ENCODE peak calls at places on chromosomes 13 and 19, in five cellular contexts. F is HCT116, G is H1, P is GM12878, D is HepG2. E is an unnamed sample.

GRCh38 chr13:40974460-40975407 is 44.4 kb downstream of the ELF1 start:
- DNase-seq in F (peak), G (no peak), P (no peak), D (peak), E (no peak)

GRCh38 chr19:39299832-39300231 is 3.6 kb downstream of the IFNL1 start:
- DNase-seq in F (no peak), G (no peak), P (no peak), D (no peak), E (no peak)

GRCh38 chr13:90918551-90918950 is 428.9 kb upstream of the MIR17HG start:
- DNase-seq in F (no peak), G (no peak), P (no peak), D (no peak), E (no peak)

GRCh38 chr13:36298535-36299068 is 988 bp upstream of the CCDC169 start:
- DNase-seq in F (no peak), G (peak), P (no peak), D (no peak), E (no peak)

GRCh38 chr19:14004619-14005380 is 1.3 kb downstream of the RFX1 start:
- DNase-seq in F (no peak), G (no peak), P (peak), D (peak), E (no peak)

GRCh38 chr19:1131718-1132552 is 28.1 kb downstream of the GPX4 start:
- DNase-seq in F (no peak), G (no peak), P (peak), D (no peak), E (no peak)

GRCh38 chr19:51660975-51661600 is 14.5 kb upstream of the SIGLEC14 start:
- DNase-seq in F (peak), G (peak), P (no peak), D (peak), E (peak)

GRCh38 chr19:6023085-6023682 is 45.2 kb upstream of the RANBP3 start:
- DNase-seq in F (no peak), G (no peak), P (no peak), D (no peak), E (no peak)

GRCh38 chr19:39319892-39320168 is 833 bp downstream of the LRFN1 start:
- DNase-seq in F (no peak), G (no peak), P (no peak), D (no peak), E (no peak)

GRCh38 chr13:31767175-31767900 is 28.0 kb downstream of the RXFP2 start:
- DNase-seq in F (no peak), G (no peak), P (no peak), D (no peak), E (no peak)

GRCh38 chr13:76189882-76190519 is 553.9 kb downstream of the LMO7 start:
- DNase-seq in F (no peak), G (no peak), P (no peak), D (no peak), E (no peak)

DNA sequence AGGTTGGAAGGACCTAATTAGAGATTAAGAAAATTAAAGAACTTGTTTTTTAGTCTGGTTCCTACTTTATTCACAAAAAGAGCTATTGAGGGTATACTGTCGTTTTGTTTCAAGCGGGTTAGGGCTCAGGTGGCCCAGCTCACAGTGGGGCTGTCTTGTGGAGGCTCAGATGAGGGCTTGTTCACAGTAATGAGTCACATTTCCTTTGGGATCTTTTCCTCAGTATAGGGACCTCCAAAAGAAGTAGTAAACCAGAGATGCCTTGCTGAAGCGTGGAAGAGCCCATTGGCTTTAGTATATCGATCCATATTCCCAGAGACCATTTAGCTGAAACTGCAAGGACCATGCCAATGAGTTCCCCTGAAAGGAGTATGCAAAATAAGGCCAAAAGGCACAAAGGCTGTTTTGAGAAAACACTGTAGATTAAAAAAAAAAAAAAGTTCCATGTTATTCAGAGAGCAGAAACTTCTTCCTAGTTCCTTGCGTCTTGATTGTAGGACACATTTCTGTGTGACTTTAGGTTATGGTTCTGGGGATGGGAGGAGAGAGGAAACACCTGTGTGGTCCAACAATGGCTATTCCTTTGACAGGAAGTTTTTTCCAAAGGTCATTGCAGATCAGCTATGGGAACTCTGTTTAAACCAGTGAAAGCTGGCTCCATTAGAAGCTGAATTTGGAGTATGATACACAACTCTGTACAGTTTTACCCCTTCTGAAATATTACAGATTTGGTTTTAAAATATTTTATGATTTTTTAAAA is 32.8 kb upstream of the GPI start:
- DNase-seq in F (no peak), G (no peak), P (no peak), D (no peak), E (no peak)
- TF ChIP-seq JUND in F (no peak), G (no peak), P (no peak), D (no peak), E (no peak)

DNA sequence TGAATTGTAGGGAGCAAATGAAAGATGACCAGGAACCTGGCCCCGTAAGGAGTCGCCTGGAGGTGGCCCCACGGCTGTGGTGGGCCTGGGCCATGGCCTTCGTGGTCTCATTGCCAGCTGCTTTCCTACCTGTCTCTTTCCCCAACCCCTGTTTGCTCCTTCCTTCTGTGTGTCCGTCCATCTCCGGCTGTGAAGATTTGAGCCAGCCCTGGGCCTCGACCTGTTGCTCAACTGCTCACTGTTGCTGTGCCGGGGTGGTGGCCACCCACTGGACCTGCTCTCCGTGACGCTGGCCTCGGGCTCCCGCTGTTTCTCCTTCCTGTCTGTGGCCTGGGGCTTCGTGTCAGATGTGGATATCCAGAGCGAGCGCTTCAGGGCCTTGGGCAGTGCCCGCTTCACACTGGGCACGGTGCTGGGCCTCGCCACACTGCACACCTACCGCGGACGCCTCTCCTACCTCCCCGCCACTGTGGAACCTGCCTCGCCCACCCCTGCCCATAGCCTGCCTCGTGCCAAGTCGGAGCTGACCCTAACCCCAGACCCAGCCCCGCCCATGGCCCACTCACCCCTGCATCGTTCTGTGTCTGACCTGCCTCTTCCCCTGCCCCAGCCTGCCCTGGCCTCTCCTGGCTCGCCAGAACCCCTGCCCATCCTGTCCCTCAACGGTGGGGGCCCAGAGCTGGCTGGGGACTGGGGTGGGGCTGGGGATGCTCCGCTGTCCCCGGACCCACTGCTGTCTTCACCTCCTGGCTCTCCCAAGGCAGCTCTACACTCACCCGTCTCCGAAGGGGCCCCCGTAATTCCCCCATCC is 8.5 kb downstream of the DBP start:
- DNase-seq in F (no peak), G (no peak), P (no peak), D (no peak), E (no peak)
- TF ChIP-seq JUND in F (no peak), G (no peak), P (no peak), D (no peak), E (no peak)

GRCh38 chr19:33368074-33368864 is 5.2 kb upstream of the CEBPG start:
- DNase-seq in F (no peak), G (no peak), P (no peak), D (no peak), E (no peak)

GRCh38 chr19:33365676-33366075 is 7.8 kb upstream of the CEBPG start:
- DNase-seq in F (no peak), G (no peak), P (no peak), D (no peak), E (no peak)

GRCh38 chr19:33366127-33366526 is 7.4 kb upstream of the CEBPG start:
- DNase-seq in F (no peak), G (no peak), P (no peak), D (no peak), E (no peak)

GRCh38 chr19:33370783-33371182 is 2.7 kb upstream of the CEBPG start:
- DNase-seq in F (no peak), G (no peak), P (no peak), D (no peak), E (peak)

GRCh38 chr19:33366917-33367316 is 6.6 kb upstream of the CEBPG start:
- DNase-seq in F (no peak), G (no peak), P (no peak), D (no peak), E (no peak)
- TF ChIP-seq JUND in F (no peak), G (no peak), P (no peak), D (no peak), E (no peak)

GRCh38 chr13:43057653-43058317 is 34.4 kb downstream of the DNAJC15 start:
- DNase-seq in F (peak), G (no peak), P (no peak), D (peak), E (no peak)
- TF ChIP-seq JUND in F (peak), G (no peak), P (no peak), D (no peak), E (no peak)

DNA sequence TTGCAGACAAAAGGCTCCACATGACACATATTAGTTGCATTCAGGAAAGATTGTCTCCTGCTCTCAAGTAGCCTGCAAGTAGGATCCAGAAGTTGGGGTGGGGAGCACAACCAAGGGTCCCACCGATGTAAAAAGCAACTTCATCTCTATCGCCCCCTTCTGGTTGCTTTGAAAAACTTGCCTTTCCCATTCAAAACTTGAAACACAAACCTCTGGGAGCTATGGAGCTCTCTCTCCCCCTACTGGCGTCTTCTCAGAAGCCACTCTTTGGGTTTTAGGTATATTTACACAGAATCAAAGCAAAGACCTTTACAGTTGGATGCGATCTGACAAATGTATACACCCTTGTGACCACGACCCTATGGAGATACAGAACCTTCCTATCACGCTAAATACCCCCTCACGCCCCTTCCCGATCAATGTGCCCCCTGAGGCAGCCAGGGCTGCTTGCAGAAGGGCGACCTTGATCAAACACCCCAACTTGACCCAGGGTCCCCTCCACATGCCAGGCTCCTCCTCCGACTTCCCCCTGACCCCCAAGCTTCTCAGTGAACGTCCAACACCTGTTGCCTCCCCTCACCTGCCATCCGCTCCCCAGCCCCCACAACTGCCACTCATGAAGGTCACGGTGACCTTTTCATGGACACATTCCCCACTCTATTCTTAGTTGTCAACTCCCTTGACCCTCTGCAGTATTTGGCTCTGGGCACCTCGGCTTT is 10.1 kb downstream of the NOSIP start:
- DNase-seq in F (peak), G (peak), P (no peak), D (peak), E (peak)
- TF ChIP-seq JUND in F (no peak), G (peak), P (no peak), D (no peak), E (no peak)

GRCh38 chr19:44785993-44786392 is 8.3 kb downstream of the CBLC start:
- DNase-seq in F (no peak), G (no peak), P (no peak), D (no peak), E (no peak)

GRCh38 chr19:44789943-44790467 is 12.3 kb downstream of the CBLC start:
- DNase-seq in F (no peak), G (no peak), P (no peak), D (no peak), E (no peak)

GRCh38 chr19:44792286-44792685 is 14.6 kb downstream of the CBLC start:
- DNase-seq in F (no peak), G (no peak), P (no peak), D (no peak), E (no peak)

GRCh38 chr19:44785271-44785670 is 7.6 kb downstream of the CBLC start:
- DNase-seq in F (no peak), G (no peak), P (no peak), D (no peak), E (no peak)

DNA sequence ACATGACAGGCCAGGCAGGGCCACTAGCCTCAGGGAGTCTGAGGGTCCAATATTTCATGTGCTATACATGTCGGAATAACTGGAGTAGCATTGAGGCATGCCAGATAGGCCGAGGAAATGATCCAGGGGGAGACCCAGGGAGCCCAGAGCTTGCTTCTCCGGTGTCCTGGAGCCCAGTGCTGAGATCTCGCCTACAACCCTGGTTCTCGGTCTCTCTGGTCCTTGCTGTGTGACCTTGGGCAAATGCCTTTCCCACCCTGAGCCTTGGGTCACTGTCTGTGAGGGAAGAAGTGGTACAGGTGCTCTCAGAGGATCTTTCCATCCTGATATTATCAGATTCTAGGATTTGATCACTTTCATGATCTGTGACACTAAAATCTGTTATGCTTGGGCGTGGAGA is 11.3 kb downstream of the CBLC start:
- DNase-seq in F (no peak), G (no peak), P (no peak), D (no peak), E (no peak)
- TF ChIP-seq JUND in F (no peak), G (no peak), P (no peak), D (no peak), E (no peak)

GRCh38 chr13:38417727-38418126 is 68.1 kb downstream of the UFM1 start:
- DNase-seq in F (no peak), G (peak), P (no peak), D (peak), E (peak)
- TF ChIP-seq JUND in F (no peak), G (no peak), P (no peak), D (no peak), E (no peak)

E was measured in T47D.